ENCODE peak calls at places on chromosomes 11 and 22, in ten cellular contexts. L is fibroblast of the aortic adventitia, S is ovary, V is fibroblast of pulmonary artery, N is hepatocyte, P is colonic mucosa, W is GM06990, E is upper lobe of right lung, B is right lobe of liver, M is AG04449. T is an unnamed sample.

GRCh38 chr11:127474735-127475134 is 474.2 kb upstream of the KIRREL3 start:
- DNase-seq in N (no peak), W (no peak), M (no peak), B (no peak), P (no peak), V (no peak), L (no peak), E (no peak), S (no peak), T (no peak)

GRCh38 chr22:35473971-35474370 is 66.7 kb upstream of the RASD2 start:
- DNase-seq in W (no peak), P (no peak), V (no peak), E (no peak), S (no peak), N (no peak), M (no peak), L (no peak), B (no peak), T (peak; percentile 56)

GRCh38 chr11:118911113-118911879 is 14.4 kb downstream of the BCL9L start:
- DNase-seq in S (no peak), M (no peak), E (no peak), B (peak; percentile 40), W (no peak), P (peak; percentile 77), L (peak; percentile 34), N (peak; percentile 88), V (no peak), T (no peak)

GRCh38 chr11:117394221-117394925 is 66.7 kb downstream of the CEP164 start:
- DNase-seq in V (no peak), E (peak; percentile 51), L (no peak), P (no peak), M (no peak), B (no peak), W (no peak), S (no peak), N (no peak), T (no peak)

GRCh38 chr11:34151166-34151565 is 45.7 kb downstream of the NAT10 start:
- DNase-seq in V (no peak), N (no peak), M (no peak), W (no peak), S (no peak), B (no peak), P (no peak), E (no peak), L (no peak), T (no peak)

GRCh38 chr22:29695129-29695926 is 24.5 kb upstream of the CABP7 start:
- DNase-seq in E (no peak), S (no peak), W (no peak), L (no peak), M (no peak), V (no peak), N (no peak), B (no peak), P (no peak), T (no peak)

GRCh38 chr22:25083414-25084166 is 116.1 kb upstream of the CRYBB3 start:
- DNase-seq in W (no peak), B (no peak), N (peak; percentile 38), V (no peak), P (no peak), M (no peak), E (no peak), L (no peak), S (no peak), T (no peak)

GRCh38 chr11:78660451-78660850 is 85.8 kb upstream of the NARS2 start:
- DNase-seq in P (no peak), L (no peak), W (no peak), N (no peak), M (no peak), B (no peak), E (no peak), S (no peak), V (no peak), T (peak; percentile 35)

GRCh38 chr11:70736461-70736860 is 338.1 kb downstream of the CTTN start:
- DNase-seq in M (no peak), L (no peak), N (no peak), P (no peak), V (no peak), W (no peak), B (no peak), S (no peak), E (peak; percentile 42), T (no peak)

GRCh38 chr11:72380132-72380503 is 54.2 kb downstream of the CLPB start:
- DNase-seq in W (no peak), B (no peak), M (no peak), P (no peak), L (no peak), S (no peak), N (no peak), E (no peak), V (no peak), T (no peak)

GRCh38 chr11:18706330-18707243 is 8.0 kb downstream of the TMEM86A start:
- DNase-seq in B (peak; percentile 41), V (peak; percentile 50), L (no peak), E (no peak), N (no peak), P (peak; percentile 75), M (no peak), W (no peak), S (peak; percentile 85), T (no peak)

GRCh38 chr22:38350444-38351359 is 33.5 kb upstream of the CSNK1E start:
- DNase-seq in L (no peak), M (no peak), P (no peak), V (no peak), E (peak; percentile 44), S (peak; percentile 22), B (no peak), W (no peak), N (no peak), T (no peak)

GRCh38 chr22:39630721-39631120 is 60.2 kb downstream of the CACNA1I start:
- DNase-seq in S (no peak), P (no peak), E (no peak), L (no peak), M (no peak), W (no peak), V (no peak), B (no peak), N (no peak), T (no peak)

GRCh38 chr22:22431271-22432220 is 77.0 kb downstream of the ZNF280B start:
- DNase-seq in W (peak; percentile 51), V (peak; percentile 61), E (no peak), S (peak; percentile 69), L (peak; percentile 55), B (peak; percentile 53), P (peak; percentile 72), M (no peak), N (peak; percentile 84), T (no peak)

GRCh38 chr22:36613958-36614357 is 85.0 kb upstream of the EIF3D start:
- DNase-seq in E (no peak), L (peak; percentile 1), V (peak; percentile 2), M (no peak), P (no peak), B (no peak), W (no peak), N (no peak), S (no peak), T (no peak)
- H3K4me3 ChIP-seq in E (no peak overlapping the region), L (no peak overlapping the region), V (no peak overlapping the region), M (no peak overlapping the region), P (no peak overlapping the region), B (no peak overlapping the region), W (no peak overlapping the region), N (no peak overlapping the region), S (no peak overlapping the region), T (no peak overlapping the region)

DNA sequence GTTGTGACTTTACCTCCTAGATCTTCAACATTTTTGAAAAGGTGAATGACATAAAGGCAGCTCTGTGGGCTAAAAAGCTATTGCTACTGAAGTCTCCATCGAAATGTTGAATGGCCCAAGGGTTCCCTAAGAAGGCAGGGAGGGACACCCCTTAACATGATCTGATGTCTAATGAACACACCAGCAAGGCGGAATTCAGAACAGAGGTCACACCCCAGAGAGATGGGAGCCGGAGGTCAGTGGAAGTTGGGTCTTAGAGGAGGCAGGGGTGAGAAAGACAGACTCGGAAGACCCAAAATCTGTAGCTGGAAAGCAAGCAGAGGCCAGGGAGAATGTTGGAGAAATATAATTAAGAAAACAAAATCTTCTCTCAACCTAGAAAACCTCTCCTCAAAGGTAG is 79.0 kb downstream of the TRIM29 start:
- DNase-seq in W (no peak), S (no peak), M (no peak), L (no peak), P (no peak), E (no peak), V (no peak), B (no peak), N (no peak), T (no peak)
- H3K4me3 ChIP-seq in W (no peak overlapping the region), S (no peak overlapping the region), M (no peak overlapping the region), L (no peak overlapping the region), P (no peak overlapping the region), E (no peak overlapping the region), V (no peak overlapping the region), B (no peak overlapping the region), N (no peak overlapping the region), T (no peak overlapping the region)

DNA sequence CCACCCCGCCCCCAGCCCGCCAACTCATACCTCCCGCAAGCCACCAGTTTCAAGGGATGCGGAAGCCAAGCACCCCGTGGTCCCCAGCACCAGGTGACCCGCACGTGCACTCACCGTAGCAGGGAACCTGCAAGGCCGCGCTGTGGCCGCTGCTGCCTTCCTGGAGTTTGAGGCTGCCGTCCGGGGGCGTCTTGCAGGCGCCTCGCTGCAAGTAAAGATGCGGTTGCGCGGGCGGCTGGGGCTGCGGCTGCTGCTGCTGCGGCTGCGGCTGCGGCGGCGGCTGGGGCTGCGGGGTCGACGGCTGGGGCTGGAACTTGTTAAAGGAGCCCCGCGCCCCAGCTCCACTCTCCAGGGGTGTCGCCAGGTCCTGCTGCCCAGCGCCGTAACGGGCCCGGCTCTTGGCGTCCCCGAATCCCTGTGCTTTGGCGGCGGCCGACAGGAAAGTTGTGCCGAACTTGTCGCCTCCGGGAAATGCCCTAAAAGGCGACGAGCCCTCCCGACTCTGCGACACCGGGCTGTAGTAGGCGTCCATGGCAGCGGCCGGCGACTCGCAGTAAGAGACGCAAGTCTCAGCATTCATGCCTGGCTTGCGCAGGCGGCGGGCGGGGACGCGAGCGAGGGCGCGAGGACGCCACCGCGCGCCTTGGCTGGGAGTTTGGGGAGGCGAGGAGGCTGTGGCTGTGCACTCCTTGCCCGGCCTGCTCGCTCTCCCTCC is at the start of gene ALX4:
- DNase-seq in L (no peak), E (no peak), W (no peak), M (no peak), S (no peak), N (peak; percentile 36), B (no peak), P (no peak), V (no peak), T (no peak)
- H3K4me3 ChIP-seq in L (peak within 1 kb of the TSS; percentile 25), E (peak within 1 kb of the TSS; percentile 26), W (no peak within 1 kb of the TSS), M (peak within 1 kb of the TSS; percentile 59), S (peak within 1 kb of the TSS; percentile 26), N (peak within 1 kb of the TSS; percentile 36), B (no peak within 1 kb of the TSS), P (peak within 1 kb of the TSS; percentile 3), V (peak within 1 kb of the TSS; percentile 7), T (peak within 1 kb of the TSS; percentile 70)

DNA sequence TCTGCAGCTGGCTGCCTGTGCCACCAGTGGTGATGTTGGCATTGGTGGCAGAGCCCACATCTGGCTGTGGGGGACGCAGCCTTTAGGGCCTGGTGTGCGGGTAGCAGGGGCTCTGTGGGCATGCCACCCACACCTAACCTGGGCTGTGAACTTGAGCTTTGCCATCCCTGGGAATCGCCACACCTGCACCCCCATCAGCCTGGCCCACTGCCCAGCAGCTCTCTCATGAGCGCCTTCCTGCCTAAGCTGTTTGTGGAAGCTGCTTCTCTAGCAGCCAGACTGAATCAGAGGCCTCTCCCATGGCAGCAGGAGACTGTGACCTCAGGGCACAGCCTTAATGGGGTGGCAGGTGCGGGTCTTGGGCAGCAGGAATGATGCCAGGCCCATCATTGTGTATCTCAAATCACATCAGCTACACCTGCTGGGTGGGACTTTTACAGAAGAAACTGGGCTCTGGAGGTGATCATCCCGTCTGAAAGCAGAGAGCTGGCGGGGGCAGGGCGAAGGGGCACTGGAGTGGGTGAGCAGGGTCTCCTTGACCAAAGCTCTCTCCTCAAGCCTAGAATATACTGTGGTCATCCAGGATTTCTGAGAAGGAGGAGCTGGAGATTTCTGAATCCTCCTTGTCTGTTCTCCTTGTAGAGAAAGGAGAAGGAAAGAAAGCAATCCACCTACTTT is 17.8 kb upstream of the CARS1 start:
- DNase-seq in W (no peak), P (peak; percentile 65), N (no peak), E (no peak), V (no peak), L (no peak), S (no peak), M (no peak), B (no peak), T (no peak)
- H3K4me3 ChIP-seq in W (no peak overlapping the region), P (no peak overlapping the region), N (no peak overlapping the region), E (no peak overlapping the region), V (no peak overlapping the region), L (no peak overlapping the region), S (no peak overlapping the region), M (no peak overlapping the region), B (no peak overlapping the region), T (no peak overlapping the region)

T was measured in coronary artery.